ENCODE peak calls at places on chromosomes 13 and 19, in nine cellular contexts. I, W, Y, L, Q, S, R, U and Z are unnamed samples.

GRCh38 chr19:33388231-33388816 is 14.8 kb downstream of the CEBPG start:
- DNase-seq in I (no peak), W (peak), Y (no peak), L (no peak), Q (no peak), S (no peak), R (no peak), U (no peak), Z (peak)

GRCh38 chr19:27821418-27822018 is 1391.4 kb downstream of the UQCRFS1 start:
- DNase-seq in I (no peak), W (no peak), Y (no peak), L (no peak), Q (no peak), S (no peak), R (no peak), U (no peak), Z (no peak)

GRCh38 chr13:47374741-47375140 is 477.9 kb upstream of the HTR2A start:
- DNase-seq in I (no peak), W (no peak), Y (no peak), L (no peak), Q (no peak), S (no peak), R (no peak), U (no peak), Z (no peak)

GRCh38 chr19:5156231-5156986 is 184.2 kb downstream of the PTPRS start:
- DNase-seq in I (no peak), W (no peak), Y (no peak), L (no peak), Q (no peak), S (no peak), R (no peak), U (no peak), Z (no peak)

GRCh38 chr19:41263042-41263849 is 926 bp upstream of the HNRNPUL1 start:
- DNase-seq in I (peak), W (peak), Y (peak), L (peak), Q (no peak), S (no peak), R (peak), U (peak), Z (peak)

GRCh38 chr13:38350114-38350617 is 515 bp downstream of the UFM1 start:
- DNase-seq in I (peak), W (peak), Y (peak), L (peak), Q (peak), S (peak), R (peak), U (peak), Z (no peak)

GRCh38 chr19:30881281-30881680 is 468.0 kb downstream of the TSHZ3 start:
- DNase-seq in I (no peak), W (no peak), Y (no peak), L (no peak), Q (no peak), S (no peak), R (no peak), U (no peak), Z (no peak)

GRCh38 chr19:50777830-50778303 is 7.6 kb downstream of the GPR32 start:
- DNase-seq in I (no peak), W (no peak), Y (no peak), L (no peak), Q (no peak), S (no peak), R (no peak), U (peak), Z (no peak)

GRCh38 chr19:19224852-19225494 is 13.2 kb downstream of the NCAN start:
- DNase-seq in I (no peak), W (peak), Y (peak), L (peak), Q (peak), S (no peak), R (peak), U (peak), Z (no peak)

GRCh38 chr13:49225358-49226042 is 5.4 kb downstream of the MLNR start:
- DNase-seq in I (no peak), W (no peak), Y (no peak), L (no peak), Q (no peak), S (no peak), R (peak), U (no peak), Z (no peak)

GRCh38 chr19:12937243-12938053 is 961 bp upstream of the CALR start:
- DNase-seq in I (no peak), W (no peak), Y (no peak), L (peak), Q (no peak), S (no peak), R (no peak), U (peak), Z (no peak)

GRCh38 chr13:100517135-100517534 is 71.5 kb downstream of the GGACT start:
- DNase-seq in I (no peak), W (peak), Y (no peak), L (no peak), Q (peak), S (peak), R (no peak), U (no peak), Z (no peak)

GRCh38 chr13:27619711-27620376 is 485 bp downstream of the LNX2 start:
- DNase-seq in I (peak), W (peak), Y (peak), L (peak), Q (no peak), S (no peak), R (peak), U (peak), Z (no peak)
- TF ChIP-seq CTCF in I (no peak), W (no peak), Y (no peak), L (peak), Q (peak), S (peak), R (peak), U (no peak), Z (peak)

GRCh38 chr19:10105241-10106099 is 692 bp upstream of the PPAN start:
- DNase-seq in I (no peak), W (no peak), Y (no peak), L (no peak), Q (no peak), S (no peak), R (no peak), U (no peak), Z (no peak)
- H3K4me3 ChIP-seq in I (no peak), W (no peak), Y (peak), L (peak), Q (peak), S (no peak), R (no peak), U (no peak), Z (peak)

GRCh38 chr19:10384580-10384979 is 4.2 kb upstream of the TYK2 start:
- DNase-seq in I (no peak), W (no peak), Y (no peak), L (no peak), Q (no peak), S (no peak), R (no peak), U (peak), Z (no peak)
- TF ChIP-seq CTCF in I (no peak), W (no peak), Y (no peak), L (no peak), Q (no peak), S (no peak), R (no peak), U (no peak), Z (no peak)

GRCh38 chr19:17873661-17874422 is 2.1 kb downstream of the SLC5A5 start:
- DNase-seq in I (no peak), W (peak), Y (no peak), L (no peak), Q (peak), S (no peak), R (peak), U (peak), Z (no peak)
- H3K4me3 ChIP-seq in I (no peak), W (no peak), Y (no peak), L (no peak), Q (peak), S (no peak), R (no peak), U (peak), Z (peak)